ENCODE peak calls at places on chromosomes 1 and 21, in six cellular contexts. One of them, this sample, is unnamed.
A peak's percentile ranks its signal among the peaks of the same experiment; 100 is the strongest.

GRCh38 chr1:232594018-232594502 is 35.9 kb downstream of the SIPA1L2 start:
- DNase-seq in naive thymus-derived CD8-positive, alpha-beta T cell: no peak
- DNase-seq in GM03348: no peak
- DNase-seq in anterior cingulate cortex: no peak
- DNase-seq in dermis microvascular lymphatic vessel endothelial cell: no peak
- DNase-seq in progenitor cell of endocrine pancreas: no peak
- DNase-seq in this sample: no peak

GRCh38 chr1:233367057-233367759 is 39.7 kb downstream of the MAP3K21 start:
- DNase-seq in naive thymus-derived CD8-positive, alpha-beta T cell: no peak
- DNase-seq in GM03348: no peak
- DNase-seq in anterior cingulate cortex: no peak
- DNase-seq in dermis microvascular lymphatic vessel endothelial cell: no peak
- DNase-seq in progenitor cell of endocrine pancreas: no peak
- DNase-seq in this sample: no peak

GRCh38 chr1:37752583-37753471 is 12.1 kb downstream of the EPHA10 start:
- DNase-seq in naive thymus-derived CD8-positive, alpha-beta T cell: no peak
- DNase-seq in GM03348: peak; percentile 70
- DNase-seq in anterior cingulate cortex: no peak
- DNase-seq in dermis microvascular lymphatic vessel endothelial cell: no peak
- DNase-seq in progenitor cell of endocrine pancreas: peak; percentile 53
- DNase-seq in this sample: peak; percentile 27

GRCh38 chr21:45302082-45303061 is 14.7 kb upstream of the POFUT2 start:
- DNase-seq in naive thymus-derived CD8-positive, alpha-beta T cell: peak; percentile 27
- DNase-seq in GM03348: no peak
- DNase-seq in anterior cingulate cortex: no peak
- DNase-seq in dermis microvascular lymphatic vessel endothelial cell: no peak
- DNase-seq in progenitor cell of endocrine pancreas: no peak
- DNase-seq in this sample: no peak

GRCh38 chr1:92820551-92820950 is 11.3 kb upstream of the RPL5 start:
- DNase-seq in naive thymus-derived CD8-positive, alpha-beta T cell: no peak
- DNase-seq in GM03348: no peak
- DNase-seq in anterior cingulate cortex: no peak
- DNase-seq in dermis microvascular lymphatic vessel endothelial cell: no peak
- DNase-seq in progenitor cell of endocrine pancreas: no peak
- DNase-seq in this sample: no peak

GRCh38 chr1:50841791-50842387 is 118.2 kb downstream of the FAF1 start:
- DNase-seq in naive thymus-derived CD8-positive, alpha-beta T cell: no peak
- DNase-seq in GM03348: peak; percentile 58
- DNase-seq in anterior cingulate cortex: no peak
- DNase-seq in dermis microvascular lymphatic vessel endothelial cell: peak; percentile 79
- DNase-seq in progenitor cell of endocrine pancreas: no peak
- DNase-seq in this sample: no peak

GRCh38 chr1:21626921-21627339 is 42.2 kb downstream of the RAP1GAP start:
- DNase-seq in naive thymus-derived CD8-positive, alpha-beta T cell: no peak
- DNase-seq in GM03348: no peak
- DNase-seq in anterior cingulate cortex: no peak
- DNase-seq in dermis microvascular lymphatic vessel endothelial cell: no peak
- DNase-seq in progenitor cell of endocrine pancreas: no peak
- DNase-seq in this sample: no peak

GRCh38 chr1:40479156-40479555 is 2.1 kb downstream of the ZFP69 start:
- DNase-seq in naive thymus-derived CD8-positive, alpha-beta T cell: no peak
- DNase-seq in GM03348: no peak
- DNase-seq in anterior cingulate cortex: no peak
- DNase-seq in dermis microvascular lymphatic vessel endothelial cell: no peak
- DNase-seq in progenitor cell of endocrine pancreas: no peak
- DNase-seq in this sample: no peak

GRCh38 chr21:17462276-17462981 is 50.4 kb upstream of the CXADR start:
- DNase-seq in naive thymus-derived CD8-positive, alpha-beta T cell: no peak
- DNase-seq in GM03348: no peak
- DNase-seq in anterior cingulate cortex: no peak
- DNase-seq in dermis microvascular lymphatic vessel endothelial cell: peak; percentile 90
- DNase-seq in progenitor cell of endocrine pancreas: no peak
- DNase-seq in this sample: peak; percentile 45

GRCh38 chr1:69269491-69269890 is 298.2 kb upstream of the LRRC7 start:
- DNase-seq in naive thymus-derived CD8-positive, alpha-beta T cell: no peak
- DNase-seq in GM03348: no peak
- DNase-seq in anterior cingulate cortex: no peak
- DNase-seq in dermis microvascular lymphatic vessel endothelial cell: no peak
- DNase-seq in progenitor cell of endocrine pancreas: no peak
- DNase-seq in this sample: no peak

GRCh38 chr1:112937070-112937469 is 18.9 kb downstream of the SLC16A1 start:
- DNase-seq in naive thymus-derived CD8-positive, alpha-beta T cell: no peak
- DNase-seq in GM03348: peak; percentile 53
- DNase-seq in anterior cingulate cortex: no peak
- DNase-seq in dermis microvascular lymphatic vessel endothelial cell: no peak
- DNase-seq in progenitor cell of endocrine pancreas: no peak
- DNase-seq in this sample: peak; percentile 37

GRCh38 chr1:85322655-85323054 is 46.2 kb upstream of the BCL10 start:
- DNase-seq in naive thymus-derived CD8-positive, alpha-beta T cell: no peak
- DNase-seq in GM03348: no peak
- DNase-seq in anterior cingulate cortex: no peak
- DNase-seq in dermis microvascular lymphatic vessel endothelial cell: no peak
- DNase-seq in progenitor cell of endocrine pancreas: no peak
- DNase-seq in this sample: no peak

GRCh38 chr1:235831148-235831547 is 35.6 kb downstream of the LYST start:
- DNase-seq in naive thymus-derived CD8-positive, alpha-beta T cell: no peak
- DNase-seq in GM03348: peak; percentile 28
- DNase-seq in anterior cingulate cortex: no peak
- DNase-seq in dermis microvascular lymphatic vessel endothelial cell: no peak
- DNase-seq in progenitor cell of endocrine pancreas: no peak
- DNase-seq in this sample: peak; percentile 75

GRCh38 chr1:230236301-230236700 is 169.3 kb downstream of the GALNT2 start:
- DNase-seq in naive thymus-derived CD8-positive, alpha-beta T cell: no peak
- DNase-seq in GM03348: no peak
- DNase-seq in anterior cingulate cortex: no peak
- DNase-seq in dermis microvascular lymphatic vessel endothelial cell: no peak
- DNase-seq in progenitor cell of endocrine pancreas: no peak
- DNase-seq in this sample: no peak

GRCh38 chr21:29238967-29239289 is 59.8 kb upstream of the BACH1 start:
- DNase-seq in naive thymus-derived CD8-positive, alpha-beta T cell: no peak
- DNase-seq in GM03348: no peak
- DNase-seq in anterior cingulate cortex: no peak
- DNase-seq in dermis microvascular lymphatic vessel endothelial cell: no peak
- DNase-seq in progenitor cell of endocrine pancreas: no peak
- DNase-seq in this sample: no peak

GRCh38 chr1:99264201-99265021 is at the start of gene PLPPR4:
- DNase-seq in naive thymus-derived CD8-positive, alpha-beta T cell: no peak
- DNase-seq in GM03348: peak; percentile 81
- DNase-seq in anterior cingulate cortex: peak; percentile 41
- DNase-seq in dermis microvascular lymphatic vessel endothelial cell: no peak
- DNase-seq in progenitor cell of endocrine pancreas: peak; percentile 58
- DNase-seq in this sample: peak; percentile 65

GRCh38 chr1:224859651-224860050 is 69.8 kb upstream of the DNAH14 start:
- DNase-seq in naive thymus-derived CD8-positive, alpha-beta T cell: no peak
- DNase-seq in GM03348: no peak
- DNase-seq in anterior cingulate cortex: no peak
- DNase-seq in dermis microvascular lymphatic vessel endothelial cell: no peak
- DNase-seq in progenitor cell of endocrine pancreas: no peak
- DNase-seq in this sample: no peak

GRCh38 chr1:154334647-154335350 is 9.5 kb downstream of the ATP8B2 start:
- DNase-seq in naive thymus-derived CD8-positive, alpha-beta T cell: peak; percentile 85
- DNase-seq in GM03348: peak; percentile 89
- DNase-seq in anterior cingulate cortex: peak; percentile 75
- DNase-seq in dermis microvascular lymphatic vessel endothelial cell: peak; percentile 79
- DNase-seq in progenitor cell of endocrine pancreas: peak; percentile 76
- DNase-seq in this sample: peak; percentile 74

GRCh38 chr1:73593379-73593778 is 604.6 kb downstream of the LRRIQ3 start:
- DNase-seq in naive thymus-derived CD8-positive, alpha-beta T cell: no peak
- DNase-seq in GM03348: peak; percentile 6
- DNase-seq in anterior cingulate cortex: no peak
- DNase-seq in dermis microvascular lymphatic vessel endothelial cell: no peak
- DNase-seq in progenitor cell of endocrine pancreas: no peak
- DNase-seq in this sample: peak; percentile 51

GRCh38 chr1:207343675-207344074 is 22.2 kb downstream of the CD55 start:
- DNase-seq in naive thymus-derived CD8-positive, alpha-beta T cell: no peak
- DNase-seq in GM03348: no peak
- DNase-seq in anterior cingulate cortex: no peak
- DNase-seq in dermis microvascular lymphatic vessel endothelial cell: no peak
- DNase-seq in progenitor cell of endocrine pancreas: no peak
- DNase-seq in this sample: no peak

GRCh38 chr21:45989355-45990048 is 7.9 kb downstream of the COL6A1 start:
- DNase-seq in naive thymus-derived CD8-positive, alpha-beta T cell: peak; percentile 3
- DNase-seq in GM03348: no peak
- DNase-seq in anterior cingulate cortex: no peak
- DNase-seq in dermis microvascular lymphatic vessel endothelial cell: no peak
- DNase-seq in progenitor cell of endocrine pancreas: no peak
- DNase-seq in this sample: no peak

GRCh38 chr1:112674440-112674985 is at the start of gene MOV10:
- DNase-seq in naive thymus-derived CD8-positive, alpha-beta T cell: peak; percentile 47
- DNase-seq in GM03348: peak; percentile 79
- DNase-seq in anterior cingulate cortex: peak; percentile 31
- DNase-seq in dermis microvascular lymphatic vessel endothelial cell: peak; percentile 55
- DNase-seq in progenitor cell of endocrine pancreas: peak; percentile 42
- DNase-seq in this sample: peak; percentile 80

GRCh38 chr21:42880352-42880751 is 1.0 kb upstream of the WDR4 start:
- DNase-seq in naive thymus-derived CD8-positive, alpha-beta T cell: no peak
- DNase-seq in GM03348: no peak
- DNase-seq in anterior cingulate cortex: no peak
- DNase-seq in dermis microvascular lymphatic vessel endothelial cell: no peak
- DNase-seq in progenitor cell of endocrine pancreas: no peak
- DNase-seq in this sample: no peak

GRCh38 chr1:68231627-68232303 is 558 bp downstream of the WLS start:
- DNase-seq in naive thymus-derived CD8-positive, alpha-beta T cell: no peak
- DNase-seq in GM03348: peak; percentile 77
- DNase-seq in anterior cingulate cortex: peak; percentile 27
- DNase-seq in dermis microvascular lymphatic vessel endothelial cell: no peak
- DNase-seq in progenitor cell of endocrine pancreas: peak; percentile 15
- DNase-seq in this sample: peak; percentile 66

GRCh38 chr1:173062156-173062938 is 11.6 kb upstream of the TNFSF18 start:
- DNase-seq in naive thymus-derived CD8-positive, alpha-beta T cell: no peak
- DNase-seq in GM03348: peak; percentile 44
- DNase-seq in anterior cingulate cortex: no peak
- DNase-seq in dermis microvascular lymphatic vessel endothelial cell: no peak
- DNase-seq in progenitor cell of endocrine pancreas: no peak
- DNase-seq in this sample: peak; percentile 34

GRCh38 chr1:226657788-226658537 is 81.1 kb downstream of the ITPKB start:
- DNase-seq in naive thymus-derived CD8-positive, alpha-beta T cell: no peak
- DNase-seq in GM03348: no peak
- DNase-seq in anterior cingulate cortex: no peak
- DNase-seq in dermis microvascular lymphatic vessel endothelial cell: no peak
- DNase-seq in progenitor cell of endocrine pancreas: no peak
- DNase-seq in this sample: no peak

GRCh38 chr1:90201467-90202358 is 206.8 kb downstream of the ZNF326 start:
- DNase-seq in naive thymus-derived CD8-positive, alpha-beta T cell: no peak
- DNase-seq in GM03348: no peak
- DNase-seq in anterior cingulate cortex: no peak
- DNase-seq in dermis microvascular lymphatic vessel endothelial cell: no peak
- DNase-seq in progenitor cell of endocrine pancreas: no peak
- DNase-seq in this sample: peak; percentile 60

GRCh38 chr1:204867203-204867602 is 3.5 kb upstream of the NFASC start:
- DNase-seq in naive thymus-derived CD8-positive, alpha-beta T cell: no peak
- DNase-seq in GM03348: no peak
- DNase-seq in anterior cingulate cortex: no peak
- DNase-seq in dermis microvascular lymphatic vessel endothelial cell: no peak
- DNase-seq in progenitor cell of endocrine pancreas: no peak
- DNase-seq in this sample: no peak

GRCh38 chr1:245245021-245245667 is 90.4 kb downstream of the KIF26B start:
- DNase-seq in naive thymus-derived CD8-positive, alpha-beta T cell: no peak
- DNase-seq in GM03348: no peak
- DNase-seq in anterior cingulate cortex: no peak
- DNase-seq in dermis microvascular lymphatic vessel endothelial cell: no peak
- DNase-seq in progenitor cell of endocrine pancreas: no peak
- DNase-seq in this sample: no peak

GRCh38 chr1:22704440-22705067 is 6.1 kb upstream of the EPHB2 start:
- DNase-seq in naive thymus-derived CD8-positive, alpha-beta T cell: peak; percentile 49
- DNase-seq in GM03348: peak; percentile 93
- DNase-seq in anterior cingulate cortex: peak; percentile 86
- DNase-seq in dermis microvascular lymphatic vessel endothelial cell: peak; percentile 72
- DNase-seq in progenitor cell of endocrine pancreas: peak; percentile 78
- DNase-seq in this sample: peak; percentile 83

GRCh38 chr1:30722175-30722537 is 1.2 kb downstream of the MATN1 start:
- DNase-seq in naive thymus-derived CD8-positive, alpha-beta T cell: no peak
- DNase-seq in GM03348: no peak
- DNase-seq in anterior cingulate cortex: no peak
- DNase-seq in dermis microvascular lymphatic vessel endothelial cell: no peak
- DNase-seq in progenitor cell of endocrine pancreas: no peak
- DNase-seq in this sample: no peak

GRCh38 chr1:45924736-45925135 is 121.3 kb downstream of the MAST2 start:
- DNase-seq in naive thymus-derived CD8-positive, alpha-beta T cell: no peak
- DNase-seq in GM03348: no peak
- DNase-seq in anterior cingulate cortex: no peak
- DNase-seq in dermis microvascular lymphatic vessel endothelial cell: no peak
- DNase-seq in progenitor cell of endocrine pancreas: no peak
- DNase-seq in this sample: no peak

GRCh38 chr1:93707956-93708355 is 26.3 kb upstream of the BCAR3 start:
- DNase-seq in naive thymus-derived CD8-positive, alpha-beta T cell: no peak
- DNase-seq in GM03348: no peak
- DNase-seq in anterior cingulate cortex: no peak
- DNase-seq in dermis microvascular lymphatic vessel endothelial cell: no peak
- DNase-seq in progenitor cell of endocrine pancreas: no peak
- DNase-seq in this sample: no peak

GRCh38 chr1:153533689-153534201 is 2.0 kb downstream of the S100A6 start:
- DNase-seq in naive thymus-derived CD8-positive, alpha-beta T cell: no peak
- DNase-seq in GM03348: peak; percentile 89
- DNase-seq in anterior cingulate cortex: no peak
- DNase-seq in dermis microvascular lymphatic vessel endothelial cell: peak; percentile 56
- DNase-seq in progenitor cell of endocrine pancreas: no peak
- DNase-seq in this sample: peak; percentile 95